ENCODE peak calls at places on chromosomes 13 and 19, in nine cellular contexts. C, N, A, B, E, G, K, X and U are unnamed samples.

GRCh38 chr13:68727165-68727564 is 1380.5 kb upstream of the ATXN8OS start:
- DNase-seq in E (no peak), C (no peak), G (no peak), A (no peak), K (no peak), N (no peak), B (no peak), X (no peak), U (no peak)

GRCh38 chr13:75307370-75307984 is 174.5 kb downstream of the TBC1D4 start:
- DNase-seq in B (no peak), A (no peak), G (no peak), N (no peak), C (no peak), K (no peak), X (no peak), E (no peak), U (no peak)

GRCh38 chr19:28948531-28948930 is 264.4 kb downstream of the UQCRFS1 start:
- DNase-seq in A (no peak), E (no peak), K (no peak), N (no peak), B (no peak), C (no peak), G (no peak), X (no peak), U (no peak)

GRCh38 chr13:64239372-64239771 is 2823.7 kb upstream of the PCDH20 start:
- DNase-seq in X (no peak), E (peak; percentile 11), K (peak; percentile 36), G (no peak), B (no peak), C (no peak), A (no peak), N (no peak), U (no peak)

GRCh38 chr19:49637865-49638350 is 2.0 kb downstream of the RRAS start:
- DNase-seq in A (peak; percentile 87), X (no peak), K (peak; percentile 74), C (no peak), N (no peak), G (no peak), E (no peak), B (no peak), U (no peak)

GRCh38 chr13:50340566-50341287 is 325.5 kb downstream of the KCNRG start:
- DNase-seq in K (no peak), N (no peak), A (no peak), B (no peak), G (no peak), E (no peak), C (no peak), X (no peak), U (no peak)

GRCh38 chr13:60229708-60230272 is 66.1 kb upstream of the DIAPH3 start:
- DNase-seq in E (no peak), X (no peak), C (no peak), K (no peak), B (no peak), A (no peak), G (no peak), N (no peak), U (no peak)

GRCh38 chr13:39210961-39211534 is 172.8 kb downstream of the NHLRC3 start:
- DNase-seq in X (no peak), A (no peak), G (no peak), C (no peak), B (no peak), N (no peak), K (no peak), E (peak; percentile 9), U (no peak)

GRCh38 chr13:46339035-46339666 is 47.9 kb downstream of the RUBCNL start:
- DNase-seq in B (no peak), G (peak; percentile 84), C (no peak), E (peak; percentile 46), N (no peak), K (no peak), X (no peak), A (peak; percentile 51), U (peak; percentile 58)

GRCh38 chr19:55257461-55258411 is 1.1 kb downstream of the PPP6R1 start:
- DNase-seq in X (no peak), A (no peak), G (no peak), B (no peak), C (no peak), N (peak; percentile 25), E (no peak), K (no peak), U (peak; percentile 17)